ENCODE peak calls at places on chromosomes 12 and 14, in nine cellular contexts. Q is PC-3, W is stomach, B is Caco-2, O is ascending aorta, H is A549, F is pancreas, E is thoracic aorta, L is transverse colon. V is an unnamed sample. For H3K9me3, the result is how much of the 10 kb centered on the place peaks cover.

GRCh38 chr14:75310295-75311059 is 31.8 kb downstream of the FOS start:
- DNase-seq in O (peak), B (peak), E (peak), L (peak), H (peak), W (peak), Q (peak), F (peak), V (peak)

GRCh38 chr12:108858399-108859074 is 1.2 kb upstream of the SSH1 start:
- DNase-seq in O (no peak), Q (no peak), L (no peak), F (no peak), E (no peak), B (peak), H (no peak), W (no peak), V (no peak)

GRCh38 chr12:40141996-40142395 is 36.1 kb upstream of the SLC2A13 start:
- DNase-seq in E (no peak), H (no peak), Q (no peak), F (no peak), L (no peak), W (no peak), B (no peak), O (no peak), V (no peak)

GRCh38 chr12:256225-256624 is 6.4 kb downstream of the SLC6A13 start:
- DNase-seq in L (no peak), Q (no peak), B (no peak), H (no peak), O (no peak), E (no peak), W (no peak), F (no peak), V (no peak)

GRCh38 chr14:36019126-36019525 is 157.4 kb downstream of the PTCSC3 start:
- DNase-seq in H (no peak), O (no peak), B (no peak), E (no peak), W (no peak), Q (no peak), F (no peak), L (no peak), V (no peak)

GRCh38 chr14:55979096-55979495 is 139.1 kb upstream of the PELI2 start:
- DNase-seq in W (no peak), H (no peak), L (no peak), E (no peak), O (no peak), B (no peak), Q (no peak), F (no peak), V (no peak)

GRCh38 chr12:117850048-117850447 is 118.7 kb downstream of the KSR2 start:
- DNase-seq in L (no peak), E (no peak), W (no peak), H (peak), B (peak), Q (peak), F (peak), O (no peak), V (peak)

GRCh38 chr12:20472089-20472488 is 103.8 kb downstream of the PDE3A start:
- DNase-seq in L (no peak), B (no peak), O (no peak), Q (no peak), E (no peak), W (no peak), F (no peak), H (no peak), V (no peak)

GRCh38 chr12:120783197-120783596 is 57.6 kb downstream of the ACADS start:
- DNase-seq in B (no peak), Q (peak), F (no peak), H (no peak), L (no peak), W (no peak), E (no peak), O (no peak), V (peak)

GRCh38 chr12:88836156-88836555 is 255.9 kb upstream of the KITLG start:
- DNase-seq in L (no peak), H (peak), E (no peak), B (no peak), W (no peak), O (no peak), Q (peak), F (no peak), V (no peak)

GRCh38 chr14:68379510-68380303 is 413.2 kb downstream of the ZFP36L1 start:
- DNase-seq in B (no peak), L (peak), F (no peak), W (no peak), H (no peak), O (no peak), Q (peak), E (no peak), V (no peak)

GRCh38 chr14:65833256-65833880 is 420.8 kb downstream of the FUT8 start:
- DNase-seq in O (no peak), H (no peak), B (no peak), L (no peak), F (no peak), Q (no peak), W (no peak), E (no peak), V (no peak)

GRCh38 chr14:45757655-45758054 is 504.7 kb upstream of the MIS18BP1 start:
- DNase-seq in E (no peak), L (no peak), H (no peak), W (no peak), O (no peak), B (no peak), F (no peak), Q (no peak), V (no peak)
- H3K9me3 ChIP-seq in E (under half), L (under half), H (under half), W (under half), O (under half), B (under half), F (under half), Q (under half), V (under half)

DNA sequence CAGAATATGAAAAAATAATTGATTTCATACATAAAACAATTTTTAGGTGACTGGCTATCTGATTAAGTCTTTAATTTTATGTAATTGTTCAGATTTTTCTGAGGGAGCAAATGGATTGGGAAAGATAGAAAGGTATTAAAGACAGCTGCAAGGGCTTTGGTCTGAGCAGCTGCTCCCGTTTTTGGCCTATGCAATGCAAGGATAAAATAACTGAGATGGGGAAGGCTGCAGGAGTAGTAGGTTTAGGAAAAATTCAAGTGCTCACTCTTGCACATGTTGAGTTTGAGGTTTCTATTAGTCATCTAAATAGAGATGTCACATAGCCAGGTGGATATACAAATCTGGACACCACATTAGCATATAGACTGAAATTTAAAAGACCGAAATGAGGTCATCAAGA is 144.1 kb downstream of the PPFIA2 start:
- DNase-seq in E (no peak), Q (no peak), O (no peak), W (no peak), L (no peak), F (no peak), B (no peak), H (no peak), V (no peak)
- TF ChIP-seq CTCF in E (no peak), Q (no peak), O (no peak), W (no peak), L (no peak), F (no peak), B (no peak), H (no peak), V (no peak)

GRCh38 chr12:31849090-31849687 is 110.0 kb upstream of the RESF1 start:
- DNase-seq in W (no peak), Q (peak), L (no peak), O (no peak), F (no peak), E (no peak), B (peak), H (peak), V (no peak)

GRCh38 chr12:31846405-31846804 is 112.8 kb upstream of the RESF1 start:
- DNase-seq in O (no peak), E (no peak), H (no peak), Q (no peak), B (no peak), L (no peak), F (no peak), W (no peak), V (no peak)

GRCh38 chr12:31853977-31854376 is 105.2 kb upstream of the RESF1 start:
- DNase-seq in Q (no peak), B (peak), W (no peak), E (no peak), O (no peak), H (no peak), F (no peak), L (no peak), V (no peak)

GRCh38 chr12:31853520-31853919 is 105.7 kb upstream of the RESF1 start:
- DNase-seq in F (no peak), H (no peak), E (no peak), W (no peak), B (no peak), O (no peak), Q (no peak), L (no peak), V (no peak)

DNA sequence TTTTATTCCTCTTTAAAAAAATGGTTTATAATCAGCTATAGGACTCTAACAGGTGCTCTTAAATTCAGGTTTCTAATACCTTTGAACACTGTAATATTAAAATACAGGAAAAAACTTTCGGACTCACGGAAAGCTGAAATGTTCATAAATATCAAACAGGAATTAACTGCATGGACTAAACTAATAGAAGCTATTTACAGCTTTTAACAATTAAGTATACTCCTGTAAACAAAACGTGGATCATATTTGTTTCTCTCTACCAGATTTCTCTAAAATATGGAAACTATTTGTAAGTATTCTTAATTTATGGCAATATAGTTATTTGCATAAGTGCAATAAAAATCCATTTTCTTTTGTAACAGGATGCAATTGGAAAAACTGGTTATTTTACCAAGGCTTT is 108.9 kb upstream of the RESF1 start:
- DNase-seq in H (no peak), E (no peak), O (no peak), Q (no peak), B (no peak), L (no peak), W (no peak), F (no peak), V (no peak)
- H3K9me3 ChIP-seq in H (under half), E (under half), O (under half), Q (under half), B (half or more), L (under half), W (under half), F (under half), V (under half)

GRCh38 chr12:119115296-119115905 is 63.3 kb upstream of the HSPB8 start:
- DNase-seq in Q (peak), H (peak), B (peak), W (no peak), L (peak), E (no peak), O (no peak), F (peak), V (no peak)

GRCh38 chr12:119117936-119118335 is 60.8 kb upstream of the HSPB8 start:
- DNase-seq in E (no peak), F (no peak), W (no peak), Q (no peak), H (no peak), O (no peak), L (no peak), B (no peak), V (no peak)

GRCh38 chr12:119118625-119119024 is 60.1 kb upstream of the HSPB8 start:
- DNase-seq in H (no peak), F (no peak), Q (no peak), O (no peak), E (no peak), W (no peak), L (no peak), B (no peak), V (no peak)

GRCh38 chr12:119113587-119113986 is 65.1 kb upstream of the HSPB8 start:
- DNase-seq in Q (no peak), B (no peak), F (no peak), E (no peak), L (no peak), W (no peak), O (no peak), H (no peak), V (no peak)

DNA sequence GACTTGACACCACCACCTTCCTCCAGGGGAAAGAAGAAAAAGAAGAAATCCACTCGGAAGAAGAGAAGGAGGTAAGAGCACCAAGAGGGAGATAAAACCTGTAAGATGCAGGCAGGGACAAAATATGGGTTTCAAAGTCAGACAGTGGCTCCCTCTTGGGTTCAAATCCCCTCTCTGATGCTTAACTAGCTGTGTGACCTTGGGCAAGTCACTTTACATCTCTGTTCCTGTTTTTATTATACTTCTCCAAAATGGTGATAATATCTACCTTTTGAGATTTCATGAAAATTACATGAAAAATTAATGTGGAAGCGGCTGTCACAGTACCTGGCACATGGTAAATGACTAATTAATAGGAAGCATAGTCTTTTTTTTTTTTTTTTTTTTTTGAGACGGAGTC is 64.4 kb upstream of the HSPB8 start:
- DNase-seq in O (no peak), Q (no peak), H (no peak), F (no peak), W (no peak), E (no peak), B (no peak), L (no peak), V (no peak)
- TF ChIP-seq CTCF in O (no peak), Q (no peak), H (no peak), F (no peak), W (no peak), E (no peak), B (no peak), L (no peak), V (no peak)

DNA sequence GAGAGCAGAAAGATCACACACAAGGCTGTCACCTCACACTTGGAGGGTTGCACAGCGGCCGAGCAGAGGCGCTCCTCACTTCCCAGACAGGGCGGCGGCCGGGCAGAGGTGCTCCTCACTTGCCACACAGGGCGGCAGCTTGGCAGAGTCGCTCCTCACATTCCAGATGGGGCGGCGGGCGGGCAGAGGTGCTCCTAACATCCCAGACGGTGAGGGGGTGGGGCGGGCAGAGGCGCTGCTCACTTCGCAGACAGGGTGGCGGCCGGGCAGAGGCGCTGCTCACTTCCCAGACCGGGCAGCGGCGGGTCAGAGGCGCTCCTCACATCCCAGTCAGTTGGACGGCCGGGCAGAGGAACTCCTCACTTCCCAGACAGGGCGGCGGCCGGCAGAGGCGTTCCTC is 9.1 kb downstream of the TMBIM4 start:
- DNase-seq in B (no peak), H (no peak), Q (no peak), W (no peak), E (no peak), F (no peak), L (no peak), O (no peak), V (no peak)
- H3K9me3 ChIP-seq in B (under half), H (under half), Q (under half), W (under half), E (under half), F (under half), L (under half), O (under half), V (under half)

GRCh38 chr14:34873591-34874385 is 1.4 kb downstream of the BAZ1A start:
- DNase-seq in L (peak), H (peak), O (peak), E (peak), W (peak), F (peak), Q (peak), B (peak), V (peak)
- TF ChIP-seq CTCF in L (no peak), H (no peak), O (no peak), E (no peak), W (no peak), F (no peak), Q (no peak), B (no peak), V (no peak)

GRCh38 chr14:20215196-20215595 is 8.3 kb upstream of the OR11H6 start:
- DNase-seq in H (no peak), F (no peak), B (no peak), L (no peak), E (no peak), O (no peak), W (no peak), Q (no peak), V (no peak)
- H3K9me3 ChIP-seq in H (under half), F (under half), B (under half), L (under half), E (under half), O (under half), W (under half), Q (under half), V (under half)

DNA sequence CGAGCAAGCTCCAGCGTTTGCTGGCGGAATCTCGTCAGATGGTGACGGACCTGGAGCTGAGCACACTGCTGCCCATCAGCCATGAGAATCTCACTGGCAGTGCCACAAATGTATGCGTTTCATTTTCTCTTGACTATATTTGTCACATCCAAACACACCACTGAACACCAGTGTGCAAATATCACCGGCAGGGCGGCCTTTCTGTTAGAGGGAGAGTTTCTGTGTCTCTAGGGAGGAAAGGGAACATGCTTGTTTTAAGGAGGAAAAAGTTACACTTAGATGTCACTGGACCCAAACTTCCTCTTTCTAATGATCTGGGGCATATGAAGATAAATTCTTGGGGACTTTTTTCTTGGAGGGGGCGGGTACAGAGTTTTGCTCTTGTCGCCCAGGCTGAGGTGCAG is 21.9 kb upstream of the HIP1R start:
- DNase-seq in H (no peak), B (no peak), E (no peak), L (no peak), F (no peak), Q (no peak), W (no peak), O (no peak), V (no peak)
- TF ChIP-seq CTCF in H (no peak), B (no peak), E (no peak), L (no peak), F (no peak), Q (no peak), W (no peak), O (no peak), V (no peak)